ENCODE peak calls at places on chromosome 9, in four cellular contexts. One of them, this sample, is unnamed.

GRCh38 chr9:89015330-89015729 is 24.1 kb downstream of the S1PR3 start:
- DNase-seq in cardiac muscle cell: no peak
- DNase-seq in CD8-positive, alpha-beta T cell: no peak
- DNase-seq in effector memory CD4-positive, alpha-beta T cell: no peak
- DNase-seq in this sample: no peak

GRCh38 chr9:131112374-131113159 is 12.8 kb upstream of the NUP214 start:
- DNase-seq in cardiac muscle cell: no peak
- DNase-seq in CD8-positive, alpha-beta T cell: no peak
- DNase-seq in effector memory CD4-positive, alpha-beta T cell: no peak
- DNase-seq in this sample: no peak

GRCh38 chr9:137045294-137046093 is 483 bp downstream of the NPDC1 start:
- DNase-seq in cardiac muscle cell: peak; percentile 62
- DNase-seq in CD8-positive, alpha-beta T cell: no peak
- DNase-seq in effector memory CD4-positive, alpha-beta T cell: no peak
- DNase-seq in this sample: no peak

GRCh38 chr9:104774831-104775573 is 11.1 kb downstream of the NIPSNAP3B start:
- DNase-seq in cardiac muscle cell: peak; percentile 66
- DNase-seq in CD8-positive, alpha-beta T cell: no peak
- DNase-seq in effector memory CD4-positive, alpha-beta T cell: no peak
- DNase-seq in this sample: no peak

GRCh38 chr9:135773677-135774238 is 71.8 kb downstream of the KCNT1 start:
- DNase-seq in cardiac muscle cell: no peak
- DNase-seq in CD8-positive, alpha-beta T cell: no peak
- DNase-seq in effector memory CD4-positive, alpha-beta T cell: no peak
- DNase-seq in this sample: no peak

GRCh38 chr9:87537625-87538024 is 40.0 kb downstream of the DAPK1 start:
- DNase-seq in cardiac muscle cell: no peak
- DNase-seq in CD8-positive, alpha-beta T cell: no peak
- DNase-seq in effector memory CD4-positive, alpha-beta T cell: no peak
- DNase-seq in this sample: no peak

GRCh38 chr9:83980395-83981125 is at the start of gene RMI1:
- DNase-seq in cardiac muscle cell: peak; percentile 99
- DNase-seq in CD8-positive, alpha-beta T cell: peak; percentile 99
- DNase-seq in effector memory CD4-positive, alpha-beta T cell: peak; percentile 99
- DNase-seq in this sample: peak; percentile 99

GRCh38 chr9:79116064-79116463 is 455.7 kb upstream of the TLE4 start:
- DNase-seq in cardiac muscle cell: no peak
- DNase-seq in CD8-positive, alpha-beta T cell: no peak
- DNase-seq in effector memory CD4-positive, alpha-beta T cell: no peak
- DNase-seq in this sample: no peak

GRCh38 chr9:77764894-77765780 is 117.0 kb upstream of the GNA14 start:
- DNase-seq in cardiac muscle cell: no peak
- DNase-seq in CD8-positive, alpha-beta T cell: no peak
- DNase-seq in effector memory CD4-positive, alpha-beta T cell: no peak
- DNase-seq in this sample: no peak

GRCh38 chr9:20559236-20559896 is 62.9 kb downstream of the MLLT3 start:
- DNase-seq in cardiac muscle cell: no peak
- DNase-seq in CD8-positive, alpha-beta T cell: no peak
- DNase-seq in effector memory CD4-positive, alpha-beta T cell: no peak
- DNase-seq in this sample: no peak

GRCh38 chr9:17082343-17082742 is 52.5 kb upstream of the CNTLN start:
- DNase-seq in cardiac muscle cell: peak; percentile 64
- DNase-seq in CD8-positive, alpha-beta T cell: no peak
- DNase-seq in effector memory CD4-positive, alpha-beta T cell: no peak
- DNase-seq in this sample: no peak

GRCh38 chr9:12880406-12881016 is 105.7 kb downstream of the LURAP1L start:
- DNase-seq in cardiac muscle cell: no peak
- DNase-seq in CD8-positive, alpha-beta T cell: no peak
- DNase-seq in effector memory CD4-positive, alpha-beta T cell: no peak
- DNase-seq in this sample: no peak

GRCh38 chr9:136011376-136011702 is 50.2 kb upstream of the UBAC1 start:
- DNase-seq in cardiac muscle cell: no peak
- DNase-seq in CD8-positive, alpha-beta T cell: no peak
- DNase-seq in effector memory CD4-positive, alpha-beta T cell: no peak
- DNase-seq in this sample: peak; percentile 53

GRCh38 chr9:128421474-128422010 is 885 bp downstream of the CERCAM start:
- DNase-seq in cardiac muscle cell: no peak
- DNase-seq in CD8-positive, alpha-beta T cell: no peak
- DNase-seq in effector memory CD4-positive, alpha-beta T cell: no peak
- DNase-seq in this sample: no peak

GRCh38 chr9:31023793-31024192 is 1360.7 kb upstream of the ACO1 start:
- DNase-seq in cardiac muscle cell: no peak
- DNase-seq in CD8-positive, alpha-beta T cell: no peak
- DNase-seq in effector memory CD4-positive, alpha-beta T cell: no peak
- DNase-seq in this sample: no peak

GRCh38 chr9:131276107-131276888 is at the start of gene FAM78A:
- DNase-seq in cardiac muscle cell: peak; percentile 48
- DNase-seq in CD8-positive, alpha-beta T cell: no peak
- DNase-seq in effector memory CD4-positive, alpha-beta T cell: no peak
- DNase-seq in this sample: no peak

GRCh38 chr9:20304001-20304400 is 318.3 kb downstream of the MLLT3 start:
- DNase-seq in cardiac muscle cell: no peak
- DNase-seq in CD8-positive, alpha-beta T cell: no peak
- DNase-seq in effector memory CD4-positive, alpha-beta T cell: no peak
- DNase-seq in this sample: no peak

GRCh38 chr9:114631166-114631565 is 20.1 kb downstream of the TMEM268 start:
- DNase-seq in cardiac muscle cell: no peak
- DNase-seq in CD8-positive, alpha-beta T cell: no peak
- DNase-seq in effector memory CD4-positive, alpha-beta T cell: no peak
- DNase-seq in this sample: no peak

GRCh38 chr9:107389617-107390071 is 99.9 kb downstream of the KLF4 start:
- DNase-seq in cardiac muscle cell: no peak
- DNase-seq in CD8-positive, alpha-beta T cell: no peak
- DNase-seq in effector memory CD4-positive, alpha-beta T cell: no peak
- DNase-seq in this sample: peak; percentile 23

GRCh38 chr9:69157751-69158466 is 16.2 kb upstream of the TJP2 start:
- DNase-seq in cardiac muscle cell: no peak
- DNase-seq in CD8-positive, alpha-beta T cell: no peak
- DNase-seq in effector memory CD4-positive, alpha-beta T cell: no peak
- DNase-seq in this sample: no peak

GRCh38 chr9:18707489-18708210 is 233.7 kb downstream of the ADAMTSL1 start:
- DNase-seq in cardiac muscle cell: no peak
- DNase-seq in CD8-positive, alpha-beta T cell: no peak
- DNase-seq in effector memory CD4-positive, alpha-beta T cell: no peak
- DNase-seq in this sample: no peak

GRCh38 chr9:130451004-130451390 is 6.2 kb downstream of the ASS1 start:
- DNase-seq in cardiac muscle cell: no peak
- DNase-seq in CD8-positive, alpha-beta T cell: no peak
- DNase-seq in effector memory CD4-positive, alpha-beta T cell: no peak
- DNase-seq in this sample: peak; percentile 56

GRCh38 chr9:82923410-82924242 is 139.3 kb downstream of the RASEF start:
- DNase-seq in cardiac muscle cell: no peak
- DNase-seq in CD8-positive, alpha-beta T cell: no peak
- DNase-seq in effector memory CD4-positive, alpha-beta T cell: no peak
- DNase-seq in this sample: no peak

GRCh38 chr9:33233659-33234335 is 6.2 kb upstream of the SPINK4 start:
- DNase-seq in cardiac muscle cell: no peak
- DNase-seq in CD8-positive, alpha-beta T cell: no peak
- DNase-seq in effector memory CD4-positive, alpha-beta T cell: no peak
- DNase-seq in this sample: peak; percentile 90

GRCh38 chr9:109319072-109319630 is 1.7 kb downstream of the EPB41L4B start:
- DNase-seq in cardiac muscle cell: peak; percentile 19
- DNase-seq in CD8-positive, alpha-beta T cell: no peak
- DNase-seq in effector memory CD4-positive, alpha-beta T cell: no peak
- DNase-seq in this sample: peak; percentile 58

GRCh38 chr9:87545858-87546257 is 48.2 kb downstream of the DAPK1 start:
- DNase-seq in cardiac muscle cell: no peak
- DNase-seq in CD8-positive, alpha-beta T cell: no peak
- DNase-seq in effector memory CD4-positive, alpha-beta T cell: no peak
- DNase-seq in this sample: no peak

GRCh38 chr9:133049043-133049442 is 12.7 kb upstream of the CEL start:
- DNase-seq in cardiac muscle cell: no peak
- DNase-seq in CD8-positive, alpha-beta T cell: no peak
- DNase-seq in effector memory CD4-positive, alpha-beta T cell: no peak
- DNase-seq in this sample: no peak

GRCh38 chr9:109447329-109448076 is 50.6 kb downstream of the PTPN3 start:
- DNase-seq in cardiac muscle cell: no peak
- DNase-seq in CD8-positive, alpha-beta T cell: no peak
- DNase-seq in effector memory CD4-positive, alpha-beta T cell: no peak
- DNase-seq in this sample: no peak

GRCh38 chr9:75121914-75122558 is 33.7 kb downstream of the OSTF1 start:
- DNase-seq in cardiac muscle cell: no peak
- DNase-seq in CD8-positive, alpha-beta T cell: no peak
- DNase-seq in effector memory CD4-positive, alpha-beta T cell: no peak
- DNase-seq in this sample: no peak

GRCh38 chr9:27353405-27354229 is 56.7 kb upstream of the EQTN start:
- DNase-seq in cardiac muscle cell: no peak
- DNase-seq in CD8-positive, alpha-beta T cell: no peak
- DNase-seq in effector memory CD4-positive, alpha-beta T cell: no peak
- DNase-seq in this sample: no peak

GRCh38 chr9:131841765-131842318 is 102.0 kb upstream of the RAPGEF1 start:
- DNase-seq in cardiac muscle cell: no peak
- DNase-seq in CD8-positive, alpha-beta T cell: no peak
- DNase-seq in effector memory CD4-positive, alpha-beta T cell: no peak
- DNase-seq in this sample: no peak

GRCh38 chr9:76904661-76905457 is 1.1 kb downstream of the PRUNE2 start:
- DNase-seq in cardiac muscle cell: no peak
- DNase-seq in CD8-positive, alpha-beta T cell: no peak
- DNase-seq in effector memory CD4-positive, alpha-beta T cell: no peak
- DNase-seq in this sample: no peak

GRCh38 chr9:95155211-95155610 is 162.3 kb downstream of the FANCC start:
- DNase-seq in cardiac muscle cell: no peak
- DNase-seq in CD8-positive, alpha-beta T cell: no peak
- DNase-seq in effector memory CD4-positive, alpha-beta T cell: no peak
- DNase-seq in this sample: no peak

GRCh38 chr9:91411096-91411771 is 12.4 kb downstream of the NFIL3 start:
- DNase-seq in cardiac muscle cell: no peak
- DNase-seq in CD8-positive, alpha-beta T cell: no peak
- DNase-seq in effector memory CD4-positive, alpha-beta T cell: no peak
- DNase-seq in this sample: no peak

GRCh38 chr9:97845130-97845529 is 7.9 kb upstream of the FOXE1 start:
- DNase-seq in cardiac muscle cell: no peak
- DNase-seq in CD8-positive, alpha-beta T cell: no peak
- DNase-seq in effector memory CD4-positive, alpha-beta T cell: no peak
- DNase-seq in this sample: no peak

GRCh38 chr9:89919171-89919681 is 314.4 kb downstream of the GADD45G start:
- DNase-seq in cardiac muscle cell: peak; percentile 77
- DNase-seq in CD8-positive, alpha-beta T cell: no peak
- DNase-seq in effector memory CD4-positive, alpha-beta T cell: no peak
- DNase-seq in this sample: no peak

GRCh38 chr9:70340572-70340971 is 73.9 kb downstream of the KLF9 start:
- DNase-seq in cardiac muscle cell: peak; percentile 34
- DNase-seq in CD8-positive, alpha-beta T cell: no peak
- DNase-seq in effector memory CD4-positive, alpha-beta T cell: no peak
- DNase-seq in this sample: no peak

GRCh38 chr9:35736201-35736633 is 3.8 kb downstream of the CREB3 start:
- DNase-seq in cardiac muscle cell: peak; percentile 72
- DNase-seq in CD8-positive, alpha-beta T cell: peak; percentile 38
- DNase-seq in effector memory CD4-positive, alpha-beta T cell: peak; percentile 22
- DNase-seq in this sample: peak; percentile 55

GRCh38 chr9:13143281-13143680 is 136.2 kb downstream of the MPDZ start:
- DNase-seq in cardiac muscle cell: no peak
- DNase-seq in CD8-positive, alpha-beta T cell: no peak
- DNase-seq in effector memory CD4-positive, alpha-beta T cell: no peak
- DNase-seq in this sample: no peak

GRCh38 chr9:96766199-96766598 is 11.7 kb downstream of the ZNF510 start:
- DNase-seq in cardiac muscle cell: no peak
- DNase-seq in CD8-positive, alpha-beta T cell: no peak
- DNase-seq in effector memory CD4-positive, alpha-beta T cell: no peak
- DNase-seq in this sample: no peak
- H3K9me3 ChIP-seq in cardiac muscle cell: peaks cover 4% of the 10 kb centered on the region
- H3K9me3 ChIP-seq in CD8-positive, alpha-beta T cell: peaks cover 42% of the 10 kb centered on the region
- H3K9me3 ChIP-seq in effector memory CD4-positive, alpha-beta T cell: peaks cover 57% of the 10 kb centered on the region
- H3K9me3 ChIP-seq in this sample: no peaks in the 10 kb centered on the region

GRCh38 chr9:124281934-124282351 is 24.2 kb downstream of the NEK6 start:
- DNase-seq in cardiac muscle cell: no peak
- DNase-seq in CD8-positive, alpha-beta T cell: no peak
- DNase-seq in effector memory CD4-positive, alpha-beta T cell: no peak
- DNase-seq in this sample: no peak

GRCh38 chr9:124280176-124280691 is 22.5 kb downstream of the NEK6 start:
- DNase-seq in cardiac muscle cell: no peak
- DNase-seq in CD8-positive, alpha-beta T cell: no peak
- DNase-seq in effector memory CD4-positive, alpha-beta T cell: no peak
- DNase-seq in this sample: no peak

GRCh38 chr9:124278054-124278540 is 20.3 kb downstream of the NEK6 start:
- DNase-seq in cardiac muscle cell: no peak
- DNase-seq in CD8-positive, alpha-beta T cell: no peak
- DNase-seq in effector memory CD4-positive, alpha-beta T cell: no peak
- DNase-seq in this sample: no peak

GRCh38 chr9:124277420-124277819 is 19.7 kb downstream of the NEK6 start:
- DNase-seq in cardiac muscle cell: no peak
- DNase-seq in CD8-positive, alpha-beta T cell: no peak
- DNase-seq in effector memory CD4-positive, alpha-beta T cell: no peak
- DNase-seq in this sample: no peak

DNA sequence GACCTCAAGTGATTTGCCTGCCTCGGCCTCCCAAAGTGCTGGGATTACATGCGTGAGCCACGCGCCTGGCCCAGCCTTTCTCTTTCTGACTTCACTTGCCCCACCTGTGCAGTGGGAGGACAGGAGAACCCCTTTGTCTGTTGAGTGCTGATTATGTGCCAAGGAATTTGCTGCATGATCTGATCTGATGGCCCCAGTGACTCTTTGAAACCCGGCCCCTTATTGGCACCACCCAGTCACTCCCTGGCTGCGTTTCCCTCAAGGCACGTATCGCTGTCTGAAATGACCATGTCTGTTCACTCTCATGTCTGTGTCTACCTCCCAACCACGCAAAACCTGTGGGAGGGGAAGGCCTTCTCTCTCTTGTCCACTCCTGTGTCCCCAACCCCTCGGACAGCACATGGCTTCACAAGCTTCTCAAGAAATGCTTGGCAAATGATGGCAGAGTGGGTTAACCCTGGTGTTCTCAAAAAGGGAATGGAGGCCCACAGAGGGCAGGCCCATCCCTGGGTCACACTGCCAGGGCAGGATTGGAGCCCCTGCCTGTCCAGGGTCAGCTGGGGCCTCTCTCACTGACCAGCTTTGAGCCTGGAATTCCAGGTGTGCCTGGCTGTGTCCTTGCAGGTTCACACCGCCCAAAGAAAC is 21.9 kb downstream of the NEK6 start:
- DNase-seq in cardiac muscle cell: no peak
- DNase-seq in CD8-positive, alpha-beta T cell: no peak
- DNase-seq in effector memory CD4-positive, alpha-beta T cell: no peak
- DNase-seq in this sample: no peak
- H3K4me1 ChIP-seq in cardiac muscle cell: no peaks in the 10 kb centered on the region
- H3K4me1 ChIP-seq in CD8-positive, alpha-beta T cell: no peaks in the 10 kb centered on the region
- H3K4me1 ChIP-seq in effector memory CD4-positive, alpha-beta T cell: no peaks in the 10 kb centered on the region
- H3K4me1 ChIP-seq in this sample: peaks cover 17% of the 10 kb centered on the region

DNA sequence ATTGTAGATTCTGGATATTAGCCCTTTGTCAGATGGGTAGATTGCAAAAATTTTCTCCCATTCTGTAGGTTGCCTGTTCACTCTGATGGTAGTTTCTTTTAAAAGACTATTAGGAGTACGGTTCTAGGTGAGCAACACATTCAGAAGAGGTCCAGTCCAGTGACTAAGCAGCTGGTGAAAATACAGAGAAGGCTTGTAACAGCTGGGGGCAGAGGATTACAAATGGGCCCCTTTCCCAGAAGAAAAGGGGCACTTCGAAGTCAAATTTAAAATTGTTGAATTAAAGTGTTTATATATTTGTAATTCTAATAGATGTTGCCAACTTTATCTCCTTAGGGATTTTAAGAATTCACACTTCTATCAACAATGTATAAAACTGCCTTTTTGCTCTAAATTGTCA is 720.5 kb downstream of the TLE4 start:
- DNase-seq in cardiac muscle cell: no peak
- DNase-seq in CD8-positive, alpha-beta T cell: no peak
- DNase-seq in effector memory CD4-positive, alpha-beta T cell: no peak
- DNase-seq in this sample: no peak
- H3K9me3 ChIP-seq in cardiac muscle cell: no peaks in the 10 kb centered on the region
- H3K9me3 ChIP-seq in CD8-positive, alpha-beta T cell: no peaks in the 10 kb centered on the region
- H3K9me3 ChIP-seq in effector memory CD4-positive, alpha-beta T cell: no peaks in the 10 kb centered on the region
- H3K9me3 ChIP-seq in this sample: no peaks in the 10 kb centered on the region

GRCh38 chr9:98998441-98999151 is 54.9 kb downstream of the COL15A1 start:
- DNase-seq in cardiac muscle cell: peak; percentile 77
- DNase-seq in CD8-positive, alpha-beta T cell: peak; percentile 17
- DNase-seq in effector memory CD4-positive, alpha-beta T cell: peak; percentile 14
- DNase-seq in this sample: peak; percentile 72
- H3K4me1 ChIP-seq in cardiac muscle cell: peaks cover 19% of the 10 kb centered on the region
- H3K4me1 ChIP-seq in CD8-positive, alpha-beta T cell: peaks cover 19% of the 10 kb centered on the region
- H3K4me1 ChIP-seq in effector memory CD4-positive, alpha-beta T cell: no peaks in the 10 kb centered on the region
- H3K4me1 ChIP-seq in this sample: peaks cover 4% of the 10 kb centered on the region